ENCODE peak calls at places on chromosomes 6 and 20, in six cellular contexts. One of them, this sample, is unnamed.

GRCh38 chr20:38649275-38649891 is 47.8 kb downstream of the ARHGAP40 start:
- DNase-seq in adrenal gland: no peak
- DNase-seq in astrocyte of the spinal cord: no peak
- DNase-seq in Calu3: peak
- DNase-seq in foreskin fibroblast: peak
- DNase-seq in CD8-positive, alpha-beta T cell: no peak
- DNase-seq in this sample: no peak

GRCh38 chr6:67634199-67634598 is 1000.9 kb upstream of the ADGRB3 start:
- DNase-seq in Calu3: no peak
- DNase-seq in foreskin fibroblast: no peak
- DNase-seq in adrenal gland: no peak
- DNase-seq in astrocyte of the spinal cord: no peak
- DNase-seq in CD8-positive, alpha-beta T cell: no peak
- DNase-seq in this sample: no peak

GRCh38 chr20:58229198-58229802 is 847 bp upstream of the ANKRD60 start:
- DNase-seq in Calu3: no peak
- DNase-seq in adrenal gland: peak
- DNase-seq in astrocyte of the spinal cord: no peak
- DNase-seq in foreskin fibroblast: no peak
- DNase-seq in CD8-positive, alpha-beta T cell: no peak
- DNase-seq in this sample: no peak

GRCh38 chr20:47670913-47671312 is 114.4 kb downstream of the SULF2 start:
- DNase-seq in Calu3: no peak
- DNase-seq in CD8-positive, alpha-beta T cell: no peak
- DNase-seq in astrocyte of the spinal cord: no peak
- DNase-seq in foreskin fibroblast: no peak
- DNase-seq in adrenal gland: no peak
- DNase-seq in this sample: no peak

GRCh38 chr6:1527098-1527497 is 82.6 kb upstream of the FOXC1 start:
- DNase-seq in CD8-positive, alpha-beta T cell: peak
- DNase-seq in Calu3: peak
- DNase-seq in adrenal gland: no peak
- DNase-seq in foreskin fibroblast: peak
- DNase-seq in astrocyte of the spinal cord: peak
- DNase-seq in this sample: no peak

GRCh38 chr6:156795825-156796224 is 18.6 kb downstream of the ARID1B start:
- DNase-seq in adrenal gland: no peak
- DNase-seq in CD8-positive, alpha-beta T cell: no peak
- DNase-seq in foreskin fibroblast: peak
- DNase-seq in astrocyte of the spinal cord: no peak
- DNase-seq in Calu3: no peak
- DNase-seq in this sample: no peak

GRCh38 chr6:12148317-12148801 is 136.2 kb downstream of the HIVEP1 start:
- DNase-seq in Calu3: no peak
- DNase-seq in astrocyte of the spinal cord: peak
- DNase-seq in CD8-positive, alpha-beta T cell: no peak
- DNase-seq in foreskin fibroblast: peak
- DNase-seq in adrenal gland: no peak
- DNase-seq in this sample: no peak

GRCh38 chr20:45406260-45407066 is 1.6 kb upstream of the DBNDD2 start:
- DNase-seq in CD8-positive, alpha-beta T cell: peak
- DNase-seq in adrenal gland: peak
- DNase-seq in Calu3: peak
- DNase-seq in astrocyte of the spinal cord: peak
- DNase-seq in foreskin fibroblast: peak
- DNase-seq in this sample: peak

GRCh38 chr6:159445351-159445750 is 247.7 kb downstream of the SOD2 start:
- DNase-seq in CD8-positive, alpha-beta T cell: no peak
- DNase-seq in astrocyte of the spinal cord: no peak
- DNase-seq in foreskin fibroblast: no peak
- DNase-seq in Calu3: no peak
- DNase-seq in adrenal gland: no peak
- DNase-seq in this sample: no peak

GRCh38 chr20:38113401-38114325 is 51.4 kb downstream of the TGM2 start:
- DNase-seq in adrenal gland: peak
- DNase-seq in astrocyte of the spinal cord: no peak
- DNase-seq in CD8-positive, alpha-beta T cell: no peak
- DNase-seq in foreskin fibroblast: no peak
- DNase-seq in Calu3: peak
- DNase-seq in this sample: no peak

GRCh38 chr6:77466055-77467028 is 3.1 kb upstream of the HTR1B start:
- DNase-seq in astrocyte of the spinal cord: peak
- DNase-seq in CD8-positive, alpha-beta T cell: no peak
- DNase-seq in foreskin fibroblast: peak
- DNase-seq in Calu3: peak
- DNase-seq in adrenal gland: peak
- DNase-seq in this sample: no peak

GRCh38 chr6:141105481-141105880 is 1027.2 kb upstream of the GJE1 start:
- DNase-seq in adrenal gland: no peak
- DNase-seq in astrocyte of the spinal cord: peak
- DNase-seq in CD8-positive, alpha-beta T cell: no peak
- DNase-seq in Calu3: no peak
- DNase-seq in foreskin fibroblast: peak
- DNase-seq in this sample: no peak

GRCh38 chr6:44956426-44956825 is 371.7 kb upstream of the RUNX2 start:
- DNase-seq in foreskin fibroblast: peak
- DNase-seq in Calu3: no peak
- DNase-seq in astrocyte of the spinal cord: peak
- DNase-seq in CD8-positive, alpha-beta T cell: no peak
- DNase-seq in adrenal gland: no peak
- DNase-seq in this sample: no peak

GRCh38 chr6:90179190-90180169 is 117.2 kb downstream of the BACH2 start:
- DNase-seq in adrenal gland: no peak
- DNase-seq in CD8-positive, alpha-beta T cell: no peak
- DNase-seq in Calu3: no peak
- DNase-seq in foreskin fibroblast: peak
- DNase-seq in astrocyte of the spinal cord: no peak
- DNase-seq in this sample: no peak

GRCh38 chr6:111691345-111692225 is 85.9 kb upstream of the TRAF3IP2 start:
- DNase-seq in astrocyte of the spinal cord: no peak
- DNase-seq in foreskin fibroblast: peak
- DNase-seq in CD8-positive, alpha-beta T cell: no peak
- DNase-seq in adrenal gland: no peak
- DNase-seq in Calu3: no peak
- DNase-seq in this sample: no peak

GRCh38 chr6:154471609-154472362 is 38.7 kb downstream of the CNKSR3 start:
- DNase-seq in adrenal gland: no peak
- DNase-seq in foreskin fibroblast: no peak
- DNase-seq in astrocyte of the spinal cord: no peak
- DNase-seq in Calu3: no peak
- DNase-seq in CD8-positive, alpha-beta T cell: no peak
- DNase-seq in this sample: no peak

GRCh38 chr6:10180138-10181074 is 234.5 kb downstream of the TFAP2A start:
- DNase-seq in foreskin fibroblast: no peak
- DNase-seq in Calu3: no peak
- DNase-seq in adrenal gland: no peak
- DNase-seq in astrocyte of the spinal cord: no peak
- DNase-seq in CD8-positive, alpha-beta T cell: no peak
- DNase-seq in this sample: no peak

GRCh38 chr20:49278817-49279676 is 1.2 kb upstream of the ZNFX1 start:
- DNase-seq in CD8-positive, alpha-beta T cell: peak
- DNase-seq in adrenal gland: peak
- DNase-seq in astrocyte of the spinal cord: no peak
- DNase-seq in foreskin fibroblast: peak
- DNase-seq in Calu3: no peak
- DNase-seq in this sample: no peak

GRCh38 chr6:1406306-1407058 is 17.1 kb downstream of the FOXF2 start:
- DNase-seq in Calu3: no peak
- DNase-seq in foreskin fibroblast: peak
- DNase-seq in astrocyte of the spinal cord: no peak
- DNase-seq in CD8-positive, alpha-beta T cell: no peak
- DNase-seq in adrenal gland: no peak
- DNase-seq in this sample: no peak

GRCh38 chr20:14830466-14830865 is 493.1 kb upstream of the FLRT3 start:
- DNase-seq in CD8-positive, alpha-beta T cell: no peak
- DNase-seq in adrenal gland: no peak
- DNase-seq in foreskin fibroblast: no peak
- DNase-seq in astrocyte of the spinal cord: no peak
- DNase-seq in Calu3: no peak
- DNase-seq in this sample: no peak

GRCh38 chr6:79713701-79714322 is 82.7 kb downstream of the SH3BGRL2 start:
- DNase-seq in CD8-positive, alpha-beta T cell: peak
- DNase-seq in astrocyte of the spinal cord: peak
- DNase-seq in foreskin fibroblast: peak
- DNase-seq in Calu3: peak
- DNase-seq in adrenal gland: peak
- DNase-seq in this sample: no peak

GRCh38 chr6:38012573-38012972 is 193.0 kb downstream of the ZFAND3 start:
- DNase-seq in Calu3: peak
- DNase-seq in astrocyte of the spinal cord: peak
- DNase-seq in foreskin fibroblast: peak
- DNase-seq in adrenal gland: no peak
- DNase-seq in CD8-positive, alpha-beta T cell: peak
- DNase-seq in this sample: peak

GRCh38 chr20:48720256-48721020 is 107.4 kb downstream of the PREX1 start:
- DNase-seq in CD8-positive, alpha-beta T cell: no peak
- DNase-seq in Calu3: no peak
- DNase-seq in adrenal gland: no peak
- DNase-seq in foreskin fibroblast: no peak
- DNase-seq in astrocyte of the spinal cord: no peak
- DNase-seq in this sample: no peak

GRCh38 chr20:916825-917224 is 691 bp upstream of the ANGPT4 start:
- DNase-seq in adrenal gland: no peak
- DNase-seq in CD8-positive, alpha-beta T cell: no peak
- DNase-seq in astrocyte of the spinal cord: no peak
- DNase-seq in foreskin fibroblast: no peak
- DNase-seq in Calu3: no peak
- DNase-seq in this sample: no peak

GRCh38 chr6:41002168-41002567 is 36.9 kb downstream of the UNC5CL start:
- DNase-seq in CD8-positive, alpha-beta T cell: no peak
- DNase-seq in Calu3: no peak
- DNase-seq in astrocyte of the spinal cord: no peak
- DNase-seq in foreskin fibroblast: no peak
- DNase-seq in adrenal gland: no peak
- DNase-seq in this sample: no peak

GRCh38 chr6:40997256-40997957 is 41.6 kb downstream of the UNC5CL start:
- DNase-seq in astrocyte of the spinal cord: peak
- DNase-seq in adrenal gland: peak
- DNase-seq in Calu3: peak
- DNase-seq in CD8-positive, alpha-beta T cell: no peak
- DNase-seq in foreskin fibroblast: peak
- DNase-seq in this sample: no peak

GRCh38 chr6:41000248-41000647 is 38.8 kb downstream of the UNC5CL start:
- DNase-seq in CD8-positive, alpha-beta T cell: no peak
- DNase-seq in Calu3: peak
- DNase-seq in adrenal gland: no peak
- DNase-seq in foreskin fibroblast: no peak
- DNase-seq in astrocyte of the spinal cord: no peak
- DNase-seq in this sample: no peak

GRCh38 chr6:40998661-40999060 is 40.4 kb downstream of the UNC5CL start:
- DNase-seq in foreskin fibroblast: no peak
- DNase-seq in Calu3: no peak
- DNase-seq in adrenal gland: no peak
- DNase-seq in astrocyte of the spinal cord: no peak
- DNase-seq in CD8-positive, alpha-beta T cell: no peak
- DNase-seq in this sample: no peak

GRCh38 chr6:40999498-41000070 is 39.4 kb downstream of the UNC5CL start:
- DNase-seq in Calu3: peak
- DNase-seq in CD8-positive, alpha-beta T cell: no peak
- DNase-seq in foreskin fibroblast: peak
- DNase-seq in astrocyte of the spinal cord: peak
- DNase-seq in adrenal gland: peak
- DNase-seq in this sample: no peak
- TF ChIP-seq CTCF in Calu3: no peak
- TF ChIP-seq CTCF in CD8-positive, alpha-beta T cell: no peak
- TF ChIP-seq CTCF in foreskin fibroblast: peak
- TF ChIP-seq CTCF in astrocyte of the spinal cord: peak
- TF ChIP-seq CTCF in adrenal gland: peak
- TF ChIP-seq CTCF in this sample: no peak

DNA sequence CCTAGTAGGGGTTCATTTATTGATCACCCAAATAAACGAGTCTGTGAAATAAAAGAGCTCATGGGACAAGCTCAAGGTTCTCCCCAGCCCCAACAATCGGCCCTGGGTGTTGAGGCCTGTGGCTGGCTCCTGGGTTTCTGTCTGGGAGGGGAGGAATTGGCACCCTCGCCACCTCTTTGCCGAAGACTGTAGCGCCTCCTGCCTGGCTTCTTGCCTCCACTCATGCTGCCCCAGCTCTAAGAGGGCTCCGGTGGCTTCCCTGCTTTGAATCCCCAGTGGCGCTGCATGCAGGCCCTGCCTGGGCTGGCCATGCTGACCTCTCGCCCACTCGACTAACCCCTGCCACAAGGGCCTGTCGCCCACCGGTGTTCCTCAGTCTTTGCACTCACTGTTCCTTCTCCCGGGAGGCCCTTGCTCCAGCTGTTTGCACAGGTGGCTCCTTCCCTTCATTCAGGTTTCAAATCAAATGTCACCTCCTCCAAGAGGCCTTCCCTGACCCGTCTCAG is 5.4 kb downstream of the MLN start:
- DNase-seq in Calu3: no peak
- DNase-seq in foreskin fibroblast: no peak
- DNase-seq in astrocyte of the spinal cord: no peak
- DNase-seq in adrenal gland: no peak
- DNase-seq in CD8-positive, alpha-beta T cell: no peak
- DNase-seq in this sample: no peak
- TF ChIP-seq CTCF in Calu3: no peak
- TF ChIP-seq CTCF in foreskin fibroblast: no peak
- TF ChIP-seq CTCF in astrocyte of the spinal cord: no peak
- TF ChIP-seq CTCF in adrenal gland: no peak
- TF ChIP-seq CTCF in CD8-positive, alpha-beta T cell: no peak
- TF ChIP-seq CTCF in this sample: no peak

DNA sequence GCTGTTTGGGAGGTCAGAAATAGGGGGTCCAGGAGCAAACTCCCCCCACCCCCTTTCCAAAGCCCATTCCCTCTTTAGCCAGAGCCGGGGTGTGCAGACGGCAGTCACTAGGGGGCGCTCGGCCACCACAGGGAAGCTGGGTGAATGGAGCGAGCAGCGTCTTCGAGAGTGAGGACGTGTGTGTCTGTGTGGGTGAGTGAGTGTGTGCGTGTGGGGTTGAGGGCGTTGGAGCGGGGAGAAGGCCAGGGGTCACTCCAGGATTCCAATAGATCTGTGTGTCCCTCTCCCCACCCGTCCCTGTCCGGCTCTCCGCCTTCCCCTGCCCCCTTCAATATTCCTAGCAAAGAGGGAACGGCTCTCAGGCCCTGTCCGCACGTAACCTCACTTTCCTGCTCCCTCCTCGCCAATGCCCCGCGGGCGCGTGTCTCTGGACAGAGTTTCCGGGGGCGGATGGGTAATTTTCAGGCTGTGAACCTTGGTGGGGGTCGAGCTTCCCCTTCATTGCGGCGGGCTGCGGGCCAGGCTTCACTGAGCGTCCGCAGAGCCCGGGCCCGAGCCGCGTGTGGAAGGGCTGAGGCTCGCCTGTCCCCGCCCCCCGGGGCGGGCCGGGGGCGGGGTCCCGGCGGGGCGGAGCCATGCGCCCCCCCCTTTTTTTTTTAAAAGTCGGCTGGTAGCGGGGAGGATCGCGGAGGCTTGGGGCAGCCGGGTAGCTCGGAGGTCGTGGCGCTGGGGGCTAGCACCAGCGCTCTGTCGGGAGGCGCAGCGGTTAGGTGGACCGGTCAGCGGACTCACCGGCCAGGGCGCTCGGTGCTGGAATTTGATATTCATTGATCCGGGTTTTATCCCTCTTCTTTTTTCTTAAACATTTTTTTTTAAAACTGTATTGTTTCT is at the start of gene VEGFA:
- DNase-seq in adrenal gland: peak
- DNase-seq in CD8-positive, alpha-beta T cell: peak
- DNase-seq in Calu3: peak
- DNase-seq in astrocyte of the spinal cord: peak
- DNase-seq in foreskin fibroblast: peak
- DNase-seq in this sample: peak
- TF ChIP-seq CTCF in adrenal gland: peak
- TF ChIP-seq CTCF in CD8-positive, alpha-beta T cell: peak
- TF ChIP-seq CTCF in Calu3: peak
- TF ChIP-seq CTCF in astrocyte of the spinal cord: peak
- TF ChIP-seq CTCF in foreskin fibroblast: peak
- TF ChIP-seq CTCF in this sample: peak

GRCh38 chr20:11711214-11711613 is 206.5 kb upstream of the BTBD3 start:
- DNase-seq in Calu3: no peak
- DNase-seq in astrocyte of the spinal cord: no peak
- DNase-seq in CD8-positive, alpha-beta T cell: no peak
- DNase-seq in foreskin fibroblast: no peak
- DNase-seq in adrenal gland: no peak
- DNase-seq in this sample: no peak
- TF ChIP-seq CTCF in Calu3: no peak
- TF ChIP-seq CTCF in astrocyte of the spinal cord: no peak
- TF ChIP-seq CTCF in CD8-positive, alpha-beta T cell: no peak
- TF ChIP-seq CTCF in foreskin fibroblast: no peak
- TF ChIP-seq CTCF in adrenal gland: no peak
- TF ChIP-seq CTCF in this sample: no peak

This sample was measured in D721Med.